ENCODE peak calls at places on chromosomes 4 and X, in seven cellular contexts. F is DND-41, D is K562, Z is mammary epithelial cell, M is IMR-90, O is H1, J is mesenchymal stem cell. P is an unnamed sample. For H3K9me3, the result is how much of the 10 kb centered on the place peaks cover.

GRCh38 chrX:8447367-8447766 is 17.3 kb upstream of the VCX3B start:
- DNase-seq in M (no peak), F (no peak), J (no peak), Z (no peak), O (no peak), D (no peak), P (no peak)

GRCh38 chrX:37993857-37994619 is 12.3 kb upstream of the SYTL5 start:
- DNase-seq in O (no peak), M (no peak), Z (peak), F (no peak), J (no peak), D (no peak), P (no peak)

GRCh38 chrX:40612511-40612910 is 10.7 kb upstream of the MPC1L start:
- DNase-seq in D (no peak), Z (no peak), J (no peak), F (no peak), O (no peak), M (no peak), P (no peak)

GRCh38 chrX:133391116-133391515 is 24.2 kb downstream of the GPC4 start:
- DNase-seq in Z (no peak), F (no peak), J (no peak), M (no peak), O (no peak), D (no peak), P (no peak)

GRCh38 chr4:25863906-25864418 is 1.2 kb upstream of the SEL1L3 start:
- DNase-seq in F (no peak), Z (no peak), O (peak), J (no peak), D (no peak), M (no peak), P (no peak)

GRCh38 chr4:104591505-104591904 is 96.8 kb upstream of the CXXC4 start:
- DNase-seq in J (peak), O (peak), Z (no peak), D (no peak), M (no peak), F (peak), P (no peak)

GRCh38 chr4:40321671-40322131 is 13.4 kb upstream of the CHRNA9 start:
- DNase-seq in F (no peak), M (peak), J (peak), D (no peak), Z (peak), O (no peak), P (no peak)

GRCh38 chr4:2790583-2791517 is 2.0 kb upstream of the SH3BP2 start:
- DNase-seq in Z (no peak), F (no peak), J (no peak), M (no peak), D (no peak), O (no peak), P (no peak)

GRCh38 chr4:168309781-168310180 is 8.8 kb downstream of the DDX60 start:
- DNase-seq in O (no peak), M (peak), J (no peak), F (no peak), Z (no peak), D (no peak), P (no peak)

GRCh38 chr4:98527528-98527927 is 130.9 kb downstream of the TSPAN5 start:
- DNase-seq in M (peak), F (no peak), Z (no peak), O (no peak), J (no peak), D (no peak), P (no peak)

GRCh38 chr4:5738061-5738460 is 27.1 kb downstream of the EVC start:
- DNase-seq in J (no peak), F (no peak), Z (no peak), D (no peak), O (no peak), M (peak), P (no peak)

GRCh38 chrX:140057001-140057411 is 91.7 kb upstream of the CXorf66 start:
- DNase-seq in O (peak), Z (peak), D (peak), F (peak), J (peak), M (peak), P (peak)

GRCh38 chr4:93084599-93085305 is 743.8 kb upstream of the ATOH1 start:
- DNase-seq in F (no peak), Z (no peak), M (no peak), J (no peak), D (no peak), O (no peak), P (no peak)

GRCh38 chrX:102651968-102652744 is 873 bp downstream of the GPRASP1 start:
- DNase-seq in J (peak), D (peak), O (peak), Z (no peak), M (peak), F (no peak), P (no peak)

GRCh38 chr4:475962-476361 is 23.0 kb downstream of the ZNF721 start:
- DNase-seq in M (no peak), D (no peak), Z (no peak), F (no peak), J (no peak), O (no peak), P (no peak)

GRCh38 chr4:476501-476900 is 22.5 kb downstream of the ZNF721 start:
- DNase-seq in F (no peak), D (no peak), O (no peak), Z (peak), J (no peak), M (peak), P (no peak)

GRCh38 chr4:477686-478085 is 21.3 kb downstream of the ZNF721 start:
- DNase-seq in D (no peak), O (no peak), Z (no peak), M (no peak), J (no peak), F (no peak), P (no peak)

GRCh38 chr4:473575-474457 is 25.1 kb downstream of the ZNF721 start:
- DNase-seq in O (peak), F (peak), M (peak), D (peak), Z (peak), J (peak), P (peak)

DNA sequence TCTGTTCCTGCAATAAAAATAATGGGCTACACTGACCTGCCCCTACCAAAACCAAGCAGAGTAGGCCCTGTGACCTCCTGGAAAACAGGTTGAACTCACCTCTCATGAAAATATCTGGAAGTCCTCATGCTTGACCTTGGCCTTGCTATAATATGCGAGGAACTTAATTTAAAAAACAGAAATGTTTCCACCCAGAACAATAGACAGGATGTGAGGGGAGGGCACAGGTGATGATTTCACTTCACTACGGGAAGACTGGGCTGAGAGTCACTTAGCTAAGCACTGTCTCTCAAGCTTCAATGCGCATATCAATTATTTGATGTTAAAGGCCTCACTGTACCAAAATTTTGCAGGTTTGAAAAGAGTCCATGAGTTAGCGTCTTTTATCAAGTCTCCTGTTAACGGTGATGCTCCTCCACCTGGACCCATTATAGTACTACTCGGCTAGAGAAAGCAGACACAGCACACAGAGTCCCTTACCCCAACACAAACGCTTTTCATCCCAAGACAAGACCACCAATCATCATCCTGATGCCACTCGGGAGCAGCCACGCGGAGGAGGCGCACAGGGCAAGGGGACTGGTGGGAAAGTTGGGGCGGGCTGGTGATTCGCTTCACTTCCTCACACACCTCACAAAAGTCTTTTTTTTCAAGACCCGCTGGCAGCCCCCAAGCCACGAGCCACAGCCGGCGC is 25.9 kb downstream of the ZNF721 start:
- DNase-seq in D (no peak), F (no peak), J (peak), M (peak), O (no peak), Z (peak), P (no peak)
- H3K9me3 ChIP-seq in D (under half), F (half or more), J (under half), M (under half), O (under half), Z (under half), P (half or more)

GRCh38 chrX:136251042-136251991 is at the start of gene MAP7D3:
- DNase-seq in M (peak), F (peak), Z (peak), D (peak), J (peak), O (peak), P (peak)
- H2AFZ ChIP-seq in M (peak), F (peak), Z (peak), D (peak), J (peak), O (peak), P (peak)

GRCh38 chrX:108245462-108245861 is 153.9 kb downstream of the ATG4A start:
- DNase-seq in M (no peak), Z (no peak), O (no peak), D (no peak), F (no peak), J (no peak), P (no peak)

GRCh38 chrX:108250654-108251579 is 159.3 kb downstream of the ATG4A start:
- DNase-seq in M (no peak), D (no peak), J (no peak), F (no peak), Z (no peak), O (no peak), P (no peak)

DNA sequence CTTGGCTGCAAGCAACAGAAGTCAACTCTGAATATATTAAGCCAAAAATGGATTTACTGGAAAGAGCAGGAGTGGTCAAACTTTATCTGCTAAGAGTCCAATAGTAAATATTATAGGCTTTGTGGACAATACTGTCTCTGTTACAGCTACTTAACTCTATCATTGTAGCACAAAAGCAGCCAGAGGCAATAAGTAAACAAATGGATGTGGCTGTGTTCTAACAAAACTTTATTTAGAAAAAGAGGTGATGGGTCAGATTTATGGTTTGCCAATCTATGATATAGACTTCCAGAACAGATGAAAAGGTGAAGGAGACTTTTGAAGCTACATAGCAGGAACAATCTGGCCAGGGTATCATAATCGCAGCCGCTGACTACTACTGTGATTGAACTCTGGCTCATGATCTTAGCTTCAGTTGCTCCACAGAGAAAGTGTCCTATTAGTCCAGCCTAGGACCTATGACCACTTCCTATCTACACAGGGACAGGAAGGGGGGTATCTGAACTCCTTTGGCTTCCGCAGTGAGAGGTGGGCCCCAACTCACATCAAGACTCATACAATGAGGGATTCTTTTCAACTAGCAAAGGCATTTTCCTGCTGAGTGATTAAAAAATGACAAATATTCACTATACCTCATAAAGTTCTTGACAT is 154.9 kb downstream of the ATG4A start:
- DNase-seq in M (no peak), Z (no peak), D (no peak), O (no peak), F (no peak), J (no peak), P (no peak)
- H3K27ac ChIP-seq in M (no peak), Z (no peak), D (no peak), O (no peak), F (no peak), J (no peak), P (no peak)

DNA sequence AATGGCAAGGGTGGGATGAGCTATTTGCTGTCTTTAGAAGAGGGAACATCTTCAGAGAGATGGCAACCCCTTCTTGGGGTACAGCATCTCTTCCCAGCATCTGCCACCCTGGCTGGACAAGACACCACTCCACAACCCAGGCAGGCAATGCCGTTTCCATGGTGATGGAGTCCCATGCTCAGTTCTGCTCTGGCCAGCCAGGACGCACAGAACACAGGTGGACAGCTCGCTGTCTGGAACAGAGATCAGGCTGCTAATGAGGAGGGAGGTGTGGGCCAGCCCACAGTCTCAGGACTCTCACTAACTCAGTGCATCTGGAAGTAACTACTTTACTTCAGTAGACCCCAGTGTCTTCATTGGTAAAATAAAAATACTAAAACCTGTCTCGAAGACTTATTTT is 321.0 kb upstream of the CPEB2 start:
- DNase-seq in D (no peak), J (no peak), O (no peak), Z (no peak), F (no peak), M (no peak), P (no peak)
- H3K9me3 ChIP-seq in D (under half), J (under half), O (under half), Z (under half), F (under half), M (under half), P (under half)

GRCh38 chr4:100287569-100287968 is 97.3 kb upstream of the DDIT4L start:
- DNase-seq in M (no peak), O (no peak), F (no peak), D (no peak), Z (no peak), J (no peak), P (no peak)
- H2AFZ ChIP-seq in M (no peak), O (peak), F (no peak), D (no peak), Z (no peak), J (no peak), P (no peak)

DNA sequence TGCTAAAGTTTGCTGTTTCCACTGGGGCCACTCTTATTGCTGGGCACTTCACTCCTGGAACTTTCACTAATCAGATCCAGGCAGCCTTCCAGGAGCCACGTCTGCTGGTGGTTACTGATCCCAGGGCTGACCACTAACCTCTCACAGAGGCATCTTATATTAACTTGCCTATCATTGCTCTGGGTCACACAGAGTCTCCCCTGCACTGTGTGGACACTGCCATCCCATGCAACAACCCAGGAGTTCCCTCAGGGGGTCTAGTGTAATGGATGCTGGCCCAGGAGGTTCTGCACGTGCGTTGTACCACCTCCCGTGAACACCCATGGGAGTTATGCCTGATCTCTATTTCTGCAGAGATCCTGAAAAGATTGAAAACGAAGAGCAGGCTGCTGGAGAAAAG is 41.8 kb upstream of the IQSEC2 start:
- DNase-seq in Z (no peak), D (no peak), F (no peak), O (no peak), J (no peak), M (no peak), P (no peak)
- H3K27ac ChIP-seq in Z (no peak), D (no peak), F (no peak), O (no peak), J (no peak), M (no peak), P (no peak)

DNA sequence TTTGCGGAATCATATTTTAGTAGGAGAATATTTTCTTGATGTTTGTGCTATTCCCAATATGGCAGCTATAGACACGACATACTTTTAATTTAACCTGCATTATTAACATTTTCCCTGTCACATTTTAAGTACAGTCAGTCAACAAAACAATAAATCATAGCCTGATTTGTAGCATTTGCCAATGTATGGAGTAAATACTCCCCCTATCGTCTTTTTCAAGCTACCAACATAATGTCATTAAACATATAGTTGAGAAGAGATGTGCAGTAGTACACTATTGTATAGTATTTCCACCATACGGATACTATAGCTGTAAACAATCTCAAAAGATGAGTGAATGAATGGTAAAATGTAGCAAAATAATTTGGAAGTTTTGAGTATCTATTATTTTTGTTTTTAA is 303.7 kb upstream of the MAGEB2 start:
- DNase-seq in O (no peak), J (no peak), M (no peak), Z (no peak), D (no peak), F (no peak), P (no peak)
- H3K9me3 ChIP-seq in O (under half), J (under half), M (under half), Z (under half), D (under half), F (under half), P (under half)

GRCh38 chr4:184616633-184617471 is 32.4 kb downstream of the CASP3 start:
- DNase-seq in O (peak), Z (no peak), D (no peak), M (no peak), F (no peak), J (no peak), P (no peak)
- H2AFZ ChIP-seq in O (no peak), Z (no peak), D (no peak), M (no peak), F (no peak), J (no peak), P (no peak)

DNA sequence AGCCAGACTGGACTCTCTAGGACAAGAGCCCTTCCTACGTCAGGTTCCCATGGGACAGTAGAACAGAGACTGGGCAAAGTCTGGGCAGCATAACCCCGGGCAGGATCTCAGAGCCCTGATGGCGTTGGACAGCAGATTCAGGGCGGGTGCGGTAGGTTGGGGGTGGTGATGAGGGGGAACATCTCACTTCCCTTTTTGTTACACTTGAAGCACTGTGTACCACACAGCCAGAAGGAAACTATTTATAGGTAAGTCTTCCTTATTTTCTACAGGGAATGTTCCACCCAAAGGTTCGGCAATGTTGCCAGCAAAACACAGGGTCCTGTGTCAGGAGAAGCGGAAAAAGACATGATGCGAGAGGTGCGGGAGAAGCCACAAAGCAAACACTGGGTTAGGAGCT is 54.3 kb downstream of the TSC22D3 start:
- DNase-seq in F (no peak), J (no peak), M (no peak), O (no peak), Z (no peak), D (no peak), P (no peak)
- H3K27ac ChIP-seq in F (no peak), J (no peak), M (no peak), O (no peak), Z (no peak), D (no peak), P (no peak)

DNA sequence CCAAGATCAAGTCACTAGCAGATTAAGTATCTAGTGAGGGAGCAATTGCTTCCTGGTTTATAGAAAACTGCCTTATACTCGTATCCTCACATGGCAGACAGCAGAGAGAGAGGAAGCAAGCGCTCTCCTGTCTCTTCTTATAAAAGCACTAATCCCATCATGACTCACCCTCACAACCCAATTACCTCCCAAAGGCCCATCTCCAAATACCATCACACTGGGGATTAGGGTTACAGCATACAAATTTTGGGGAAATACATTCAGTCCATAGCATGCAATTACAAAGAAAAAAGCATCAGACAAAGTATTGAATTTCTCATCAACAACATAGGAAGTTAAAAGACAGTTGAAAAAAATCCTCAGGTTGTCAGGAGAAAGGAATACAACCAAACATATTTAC is 292.6 kb downstream of the IQCM start:
- DNase-seq in F (no peak), M (no peak), Z (no peak), O (no peak), D (no peak), J (no peak), P (no peak)
- H3K9me3 ChIP-seq in F (under half), M (under half), Z (under half), O (under half), D (under half), J (under half), P (under half)